ENCODE peak calls at places on chromosomes 16 and 17, in five cellular contexts. One of them, this sample, is unnamed. For H3K4me1, the result is how much of the 10 kb centered on the place peaks cover.

GRCh38 chr16:48367443-48368049 is 17.7 kb downstream of the SIAH1 start:
- DNase-seq in tibial nerve: no peak
- DNase-seq in esophagus squamous epithelium: no peak
- DNase-seq in Caco-2: no peak
- DNase-seq in HCT116: no peak
- DNase-seq in this sample: no peak

GRCh38 chr17:47224971-47225370 is 15.8 kb downstream of the MYL4 start:
- DNase-seq in tibial nerve: no peak
- DNase-seq in esophagus squamous epithelium: no peak
- DNase-seq in Caco-2: no peak
- DNase-seq in HCT116: no peak
- DNase-seq in this sample: no peak

GRCh38 chr17:75909051-75909811 is 4.5 kb upstream of the MRPL38 start:
- DNase-seq in HCT116: no peak
- DNase-seq in esophagus squamous epithelium: no peak
- DNase-seq in tibial nerve: no peak
- DNase-seq in Caco-2: no peak
- DNase-seq in this sample: no peak

GRCh38 chr17:31533546-31534155 is 142.2 kb downstream of the RAB11FIP4 start:
- DNase-seq in Caco-2: peak
- DNase-seq in esophagus squamous epithelium: no peak
- DNase-seq in tibial nerve: no peak
- DNase-seq in HCT116: peak
- DNase-seq in this sample: no peak

GRCh38 chr16:88819126-88819525 is 7.4 kb upstream of the APRT start:
- DNase-seq in tibial nerve: no peak
- DNase-seq in Caco-2: no peak
- DNase-seq in esophagus squamous epithelium: no peak
- DNase-seq in HCT116: no peak
- DNase-seq in this sample: no peak

GRCh38 chr17:14793237-14793636 is 471.9 kb downstream of the PMP22 start:
- DNase-seq in Caco-2: no peak
- DNase-seq in tibial nerve: no peak
- DNase-seq in HCT116: no peak
- DNase-seq in esophagus squamous epithelium: no peak
- DNase-seq in this sample: no peak

GRCh38 chr16:15482068-15482747 is 47.8 kb downstream of the BMERB1 start:
- DNase-seq in esophagus squamous epithelium: no peak
- DNase-seq in tibial nerve: no peak
- DNase-seq in Caco-2: peak
- DNase-seq in HCT116: peak
- DNase-seq in this sample: no peak

GRCh38 chr16:72561-73537 is at the start of gene RHBDF1:
- DNase-seq in HCT116: no peak
- DNase-seq in Caco-2: peak
- DNase-seq in tibial nerve: no peak
- DNase-seq in esophagus squamous epithelium: no peak
- DNase-seq in this sample: no peak

GRCh38 chr17:82980632-82981031 is 98.8 kb upstream of the METRNL start:
- DNase-seq in tibial nerve: no peak
- DNase-seq in esophagus squamous epithelium: no peak
- DNase-seq in HCT116: no peak
- DNase-seq in Caco-2: no peak
- DNase-seq in this sample: no peak

GRCh38 chr16:86697715-86698114 is 119.4 kb downstream of the FOXL1 start:
- DNase-seq in HCT116: no peak
- DNase-seq in tibial nerve: no peak
- DNase-seq in Caco-2: no peak
- DNase-seq in esophagus squamous epithelium: no peak
- DNase-seq in this sample: no peak

GRCh38 chr17:59620518-59621259 is 994 bp downstream of the CLTC start:
- DNase-seq in tibial nerve: peak
- DNase-seq in HCT116: peak
- DNase-seq in esophagus squamous epithelium: no peak
- DNase-seq in Caco-2: peak
- DNase-seq in this sample: peak

GRCh38 chr16:87384162-87384999 is 805 bp upstream of the FBXO31 start:
- DNase-seq in esophagus squamous epithelium: no peak
- DNase-seq in HCT116: no peak
- DNase-seq in tibial nerve: no peak
- DNase-seq in Caco-2: peak
- DNase-seq in this sample: peak

GRCh38 chr17:59038734-59039133 is 67.9 kb downstream of the TRIM37 start:
- DNase-seq in esophagus squamous epithelium: no peak
- DNase-seq in HCT116: no peak
- DNase-seq in tibial nerve: no peak
- DNase-seq in Caco-2: no peak
- DNase-seq in this sample: no peak

GRCh38 chr17:70390059-70390458 is 220.7 kb downstream of the KCNJ2 start:
- DNase-seq in tibial nerve: no peak
- DNase-seq in HCT116: no peak
- DNase-seq in esophagus squamous epithelium: no peak
- DNase-seq in Caco-2: no peak
- DNase-seq in this sample: no peak

GRCh38 chr16:80718480-80719220 is 85.7 kb downstream of the CDYL2 start:
- DNase-seq in tibial nerve: no peak
- DNase-seq in HCT116: no peak
- DNase-seq in esophagus squamous epithelium: no peak
- DNase-seq in Caco-2: no peak
- DNase-seq in this sample: no peak

GRCh38 chr17:45284176-45285140 is 22.6 kb upstream of the SPATA32 start:
- DNase-seq in HCT116: no peak
- DNase-seq in Caco-2: peak
- DNase-seq in esophagus squamous epithelium: no peak
- DNase-seq in tibial nerve: no peak
- DNase-seq in this sample: no peak

GRCh38 chr16:35431829-35432663 is 1972.6 kb downstream of the TP53TG3F start:
- DNase-seq in esophagus squamous epithelium: no peak
- DNase-seq in tibial nerve: no peak
- DNase-seq in Caco-2: peak
- DNase-seq in HCT116: no peak
- DNase-seq in this sample: no peak

DNA sequence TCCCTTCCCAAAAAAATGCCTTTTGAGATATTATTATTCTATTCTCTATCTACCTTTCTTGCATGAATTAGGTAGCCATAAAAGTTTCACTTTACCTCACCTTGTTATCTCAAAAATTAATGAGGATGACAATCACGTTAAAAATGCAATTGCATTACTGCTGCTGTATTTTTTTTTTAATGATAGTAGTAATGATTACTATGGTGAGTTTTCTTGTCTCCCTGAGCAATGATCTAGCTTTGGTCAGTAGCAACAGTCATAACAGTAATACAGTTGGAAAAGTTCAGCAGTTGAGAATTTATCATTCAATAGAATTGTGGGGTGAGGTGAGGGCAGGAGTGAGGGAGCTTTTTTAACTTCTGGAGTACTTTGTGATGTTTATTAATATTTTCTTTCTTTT is at the start of gene EFCAB5:
- DNase-seq in Caco-2: no peak
- DNase-seq in tibial nerve: no peak
- DNase-seq in esophagus squamous epithelium: no peak
- DNase-seq in HCT116: no peak
- DNase-seq in this sample: no peak
- H3K4me1 ChIP-seq in Caco-2: under half
- H3K4me1 ChIP-seq in tibial nerve: under half
- H3K4me1 ChIP-seq in esophagus squamous epithelium: under half
- H3K4me1 ChIP-seq in HCT116: under half
- H3K4me1 ChIP-seq in this sample: under half

DNA sequence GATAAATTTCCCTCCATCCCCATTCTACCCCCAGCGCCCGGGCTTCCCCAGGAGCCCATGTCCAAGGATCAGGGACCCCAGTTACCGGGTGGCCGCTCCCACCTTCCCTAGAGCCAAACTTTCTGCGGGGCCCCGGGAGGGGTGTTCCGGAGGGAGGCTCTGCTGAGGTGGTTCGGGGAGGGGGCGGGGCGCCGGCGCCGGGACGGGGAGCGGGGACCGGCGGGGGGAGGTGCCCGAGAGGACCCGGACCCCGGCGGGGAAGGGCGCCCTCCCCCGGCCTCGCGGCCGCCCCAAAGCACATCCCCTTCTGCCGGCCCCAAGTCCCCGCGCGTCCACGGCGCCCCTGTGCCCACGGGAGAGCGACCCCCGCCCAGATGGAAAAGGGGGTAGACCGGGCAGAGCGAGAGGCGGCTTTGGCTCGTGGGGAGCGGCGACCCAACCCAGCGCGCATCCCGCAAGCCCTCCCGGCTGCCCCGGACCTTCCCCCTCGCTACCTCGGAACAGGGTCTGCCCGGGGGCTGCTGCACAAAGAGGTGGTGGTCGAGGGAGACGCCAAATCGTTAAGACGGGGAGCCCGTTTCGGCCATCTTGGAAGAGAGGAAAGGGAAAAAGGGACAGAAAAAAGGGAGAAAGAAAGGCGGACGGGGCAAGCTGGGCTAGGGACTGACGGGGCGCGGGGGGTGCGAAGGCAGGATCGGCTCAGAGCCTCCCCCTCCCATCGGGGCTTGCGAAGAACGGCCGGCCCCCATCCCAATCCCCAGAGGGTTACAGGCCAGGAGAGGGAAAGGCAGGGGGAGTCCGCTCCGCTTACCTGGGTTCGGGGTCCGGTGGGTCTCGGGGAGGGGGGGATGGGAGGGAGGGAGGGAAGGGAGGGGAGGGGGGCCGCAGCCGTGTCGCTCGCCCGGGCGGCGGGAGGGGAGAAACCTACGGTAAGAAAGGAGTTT is 479 bp downstream of the PCGF2 start:
- DNase-seq in Caco-2: peak
- DNase-seq in HCT116: no peak
- DNase-seq in tibial nerve: peak
- DNase-seq in esophagus squamous epithelium: no peak
- DNase-seq in this sample: no peak
- TF ChIP-seq CTCF in Caco-2: no peak
- TF ChIP-seq CTCF in HCT116: no peak
- TF ChIP-seq CTCF in tibial nerve: no peak
- TF ChIP-seq CTCF in esophagus squamous epithelium: no peak
- TF ChIP-seq CTCF in this sample: peak

GRCh38 chr17:49748223-49748622 is 15.7 kb downstream of the FAM117A start:
- DNase-seq in HCT116: no peak
- DNase-seq in tibial nerve: no peak
- DNase-seq in Caco-2: no peak
- DNase-seq in esophagus squamous epithelium: no peak
- DNase-seq in this sample: no peak
- H3K4me1 ChIP-seq in HCT116: under half
- H3K4me1 ChIP-seq in tibial nerve: under half
- H3K4me1 ChIP-seq in Caco-2: under half
- H3K4me1 ChIP-seq in esophagus squamous epithelium: under half
- H3K4me1 ChIP-seq in this sample: under half

DNA sequence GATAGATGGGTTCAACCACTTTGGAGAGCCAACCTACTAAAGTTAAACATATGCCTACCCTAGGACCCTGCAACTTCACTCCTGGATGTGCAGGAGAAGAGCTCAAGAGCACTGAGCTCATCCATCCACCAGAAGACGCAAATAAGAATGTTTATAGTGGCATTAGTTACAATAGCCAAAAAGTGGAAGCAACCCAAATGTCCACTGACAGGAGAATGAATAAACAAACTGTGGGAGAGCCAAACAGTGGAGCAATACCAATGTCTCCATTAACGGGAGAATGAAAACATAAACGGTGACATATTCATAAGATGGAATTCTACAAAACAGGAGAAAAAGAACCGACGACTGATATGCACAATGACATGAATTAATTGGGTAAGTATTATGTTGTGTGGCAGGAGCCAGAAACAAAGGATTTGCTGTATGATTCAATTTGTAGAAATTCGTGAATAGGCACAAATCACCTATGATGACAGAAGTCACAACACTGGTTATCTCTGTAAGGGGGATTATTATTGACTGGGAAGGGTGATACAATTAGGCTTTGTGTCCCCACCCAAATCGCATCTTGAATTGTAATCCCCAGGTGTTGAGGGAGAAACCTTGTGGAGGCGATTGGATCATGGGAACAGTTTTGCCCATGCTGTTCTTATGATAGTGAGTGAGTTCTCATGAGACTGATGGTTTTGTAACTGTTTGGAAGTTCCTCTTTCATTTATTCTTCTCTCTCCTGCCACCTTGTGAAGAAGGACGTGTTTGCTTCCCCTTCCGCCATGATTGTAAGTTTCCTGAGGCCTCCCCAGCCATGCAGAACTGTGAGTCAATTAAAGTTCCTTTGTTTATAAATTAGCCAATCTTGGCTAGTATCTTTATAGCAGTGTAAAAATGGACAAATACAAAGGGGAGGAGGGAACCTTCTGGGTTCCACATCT is 57.9 kb upstream of the PLCG2 start:
- DNase-seq in esophagus squamous epithelium: no peak
- DNase-seq in tibial nerve: no peak
- DNase-seq in Caco-2: no peak
- DNase-seq in HCT116: no peak
- DNase-seq in this sample: no peak
- TF ChIP-seq CTCF in esophagus squamous epithelium: peak
- TF ChIP-seq CTCF in tibial nerve: no peak
- TF ChIP-seq CTCF in Caco-2: no peak
- TF ChIP-seq CTCF in HCT116: no peak
- TF ChIP-seq CTCF in this sample: no peak

GRCh38 chr17:79932907-79933306 is 93.7 kb upstream of the CBX4 start:
- DNase-seq in Caco-2: no peak
- DNase-seq in HCT116: no peak
- DNase-seq in esophagus squamous epithelium: no peak
- DNase-seq in tibial nerve: no peak
- DNase-seq in this sample: no peak

GRCh38 chr17:79932446-79932845 is 93.2 kb upstream of the CBX4 start:
- DNase-seq in Caco-2: no peak
- DNase-seq in HCT116: no peak
- DNase-seq in esophagus squamous epithelium: no peak
- DNase-seq in tibial nerve: no peak
- DNase-seq in this sample: no peak

GRCh38 chr17:79935197-79935844 is 96.1 kb upstream of the CBX4 start:
- DNase-seq in HCT116: no peak
- DNase-seq in esophagus squamous epithelium: no peak
- DNase-seq in tibial nerve: no peak
- DNase-seq in Caco-2: no peak
- DNase-seq in this sample: no peak

GRCh38 chr17:79934653-79934970 is 95.4 kb upstream of the CBX4 start:
- DNase-seq in esophagus squamous epithelium: no peak
- DNase-seq in HCT116: no peak
- DNase-seq in tibial nerve: no peak
- DNase-seq in Caco-2: no peak
- DNase-seq in this sample: no peak

DNA sequence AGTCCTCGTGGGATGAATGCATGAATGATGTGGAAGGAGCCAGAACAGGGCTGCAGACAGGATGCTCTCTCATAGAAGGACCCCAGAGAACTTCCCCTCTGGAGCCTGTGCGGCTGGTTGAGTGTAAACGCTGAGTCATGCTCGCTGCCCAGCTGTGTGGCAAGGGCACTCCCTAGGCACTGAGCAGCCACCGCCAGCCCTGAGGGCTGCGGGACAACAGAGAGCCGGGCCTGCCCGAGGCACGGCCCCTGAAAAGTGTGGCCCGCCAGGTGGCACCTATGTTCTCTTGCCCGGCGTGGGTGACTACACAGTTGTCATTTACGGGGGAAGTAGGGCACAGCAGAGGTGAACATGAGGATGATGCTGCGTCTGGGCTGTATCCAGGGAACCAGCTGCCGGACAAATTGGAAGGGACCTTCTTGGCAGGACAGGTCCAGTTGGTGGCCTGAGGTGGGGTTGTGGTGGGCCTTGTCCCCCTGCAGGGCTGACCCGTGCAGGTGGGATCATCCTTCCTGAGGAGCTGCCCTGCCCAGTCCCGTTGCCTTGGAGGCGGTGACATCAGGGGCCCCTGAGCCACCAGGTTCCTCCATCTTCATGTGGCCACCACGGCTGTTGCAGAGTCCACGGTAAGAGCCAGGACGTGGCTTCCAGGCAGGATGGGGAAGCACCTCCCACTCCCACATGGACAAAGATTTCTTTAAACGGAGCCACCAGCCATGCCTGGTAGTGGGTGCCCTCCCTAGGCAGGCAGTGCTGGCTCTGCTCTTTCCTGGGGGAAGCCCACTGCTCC is 94.8 kb upstream of the CBX4 start:
- DNase-seq in esophagus squamous epithelium: no peak
- DNase-seq in tibial nerve: no peak
- DNase-seq in Caco-2: no peak
- DNase-seq in HCT116: no peak
- DNase-seq in this sample: no peak
- H3K4me1 ChIP-seq in esophagus squamous epithelium: under half
- H3K4me1 ChIP-seq in tibial nerve: half or more
- H3K4me1 ChIP-seq in Caco-2: under half
- H3K4me1 ChIP-seq in HCT116: under half
- H3K4me1 ChIP-seq in this sample: under half

This sample was measured in tibial artery.